ENCODE peak calls at places on chromosomes 5 and 9, in nine cellular contexts. One of them, this sample, is unnamed.
A peak's percentile ranks its signal among the peaks of the same experiment; 100 is the strongest.

GRCh38 chr9:136926749-136927148 is 17.8 kb downstream of the FBXW5 start:
- DNase-seq in vagina: no peak
- DNase-seq in breast epithelium: no peak
- DNase-seq in sigmoid colon: no peak
- DNase-seq in suprapubic skin: no peak
- DNase-seq in HepG2: no peak
- DNase-seq in transverse colon: no peak
- DNase-seq in HCT116: no peak
- DNase-seq in K562: no peak
- DNase-seq in this sample: no peak

GRCh38 chr5:93191016-93191415 is 390.0 kb downstream of the NR2F1-AS1 start:
- DNase-seq in HepG2: no peak
- DNase-seq in vagina: no peak
- DNase-seq in sigmoid colon: no peak
- DNase-seq in suprapubic skin: no peak
- DNase-seq in transverse colon: no peak
- DNase-seq in breast epithelium: no peak
- DNase-seq in K562: no peak
- DNase-seq in HCT116: no peak
- DNase-seq in this sample: no peak

GRCh38 chr5:27377626-27378025 is 339.2 kb upstream of the CDH9 start:
- DNase-seq in HCT116: no peak
- DNase-seq in breast epithelium: no peak
- DNase-seq in K562: no peak
- DNase-seq in vagina: no peak
- DNase-seq in transverse colon: no peak
- DNase-seq in HepG2: no peak
- DNase-seq in sigmoid colon: no peak
- DNase-seq in suprapubic skin: no peak
- DNase-seq in this sample: no peak

GRCh38 chr9:83583151-83584014 is 39.6 kb upstream of the IDNK start:
- DNase-seq in vagina: no peak
- DNase-seq in breast epithelium: peak; percentile 21
- DNase-seq in transverse colon: peak; percentile 27
- DNase-seq in sigmoid colon: peak; percentile 70
- DNase-seq in K562: peak; percentile 42
- DNase-seq in suprapubic skin: no peak
- DNase-seq in HCT116: peak; percentile 48
- DNase-seq in HepG2: peak; percentile 47
- DNase-seq in this sample: peak; percentile 54

GRCh38 chr5:120088831-120089230 is 375.3 kb upstream of the PRR16 start:
- DNase-seq in suprapubic skin: no peak
- DNase-seq in breast epithelium: no peak
- DNase-seq in HepG2: no peak
- DNase-seq in vagina: no peak
- DNase-seq in sigmoid colon: no peak
- DNase-seq in transverse colon: no peak
- DNase-seq in HCT116: no peak
- DNase-seq in K562: no peak
- DNase-seq in this sample: no peak

GRCh38 chr5:132655821-132656773 is 1.9 kb upstream of the IL13 start:
- DNase-seq in vagina: peak; percentile 77
- DNase-seq in transverse colon: no peak
- DNase-seq in K562: no peak
- DNase-seq in HCT116: no peak
- DNase-seq in suprapubic skin: no peak
- DNase-seq in sigmoid colon: no peak
- DNase-seq in HepG2: no peak
- DNase-seq in breast epithelium: no peak
- DNase-seq in this sample: peak; percentile 27

GRCh38 chr9:18569941-18570630 is 96.1 kb downstream of the ADAMTSL1 start:
- DNase-seq in transverse colon: no peak
- DNase-seq in K562: no peak
- DNase-seq in vagina: no peak
- DNase-seq in breast epithelium: no peak
- DNase-seq in sigmoid colon: no peak
- DNase-seq in HCT116: no peak
- DNase-seq in suprapubic skin: no peak
- DNase-seq in HepG2: no peak
- DNase-seq in this sample: no peak

GRCh38 chr5:45029553-45029952 is 220.8 kb downstream of the MRPS30 start:
- DNase-seq in HCT116: no peak
- DNase-seq in breast epithelium: no peak
- DNase-seq in suprapubic skin: no peak
- DNase-seq in transverse colon: no peak
- DNase-seq in K562: no peak
- DNase-seq in vagina: no peak
- DNase-seq in sigmoid colon: no peak
- DNase-seq in HepG2: no peak
- DNase-seq in this sample: no peak

GRCh38 chr9:135037521-135038250 is 49.8 kb upstream of the OLFM1 start:
- DNase-seq in HepG2: no peak
- DNase-seq in transverse colon: no peak
- DNase-seq in breast epithelium: no peak
- DNase-seq in HCT116: no peak
- DNase-seq in vagina: no peak
- DNase-seq in sigmoid colon: peak; percentile 43
- DNase-seq in K562: no peak
- DNase-seq in suprapubic skin: peak; percentile 48
- DNase-seq in this sample: peak; percentile 21

GRCh38 chr5:77073667-77074066 is 13.4 kb downstream of the ZBED3 start:
- DNase-seq in HepG2: no peak
- DNase-seq in breast epithelium: no peak
- DNase-seq in HCT116: no peak
- DNase-seq in transverse colon: no peak
- DNase-seq in sigmoid colon: no peak
- DNase-seq in K562: peak; percentile 34
- DNase-seq in vagina: no peak
- DNase-seq in suprapubic skin: no peak
- DNase-seq in this sample: no peak

GRCh38 chr5:63687854-63688253 is 274.4 kb downstream of the HTR1A start:
- DNase-seq in HCT116: no peak
- DNase-seq in breast epithelium: no peak
- DNase-seq in transverse colon: no peak
- DNase-seq in sigmoid colon: no peak
- DNase-seq in K562: no peak
- DNase-seq in vagina: no peak
- DNase-seq in suprapubic skin: no peak
- DNase-seq in HepG2: no peak
- DNase-seq in this sample: no peak

GRCh38 chr5:170821257-170821800 is 37.8 kb downstream of the GABRP start:
- DNase-seq in transverse colon: no peak
- DNase-seq in HCT116: no peak
- DNase-seq in HepG2: no peak
- DNase-seq in breast epithelium: no peak
- DNase-seq in sigmoid colon: no peak
- DNase-seq in suprapubic skin: no peak
- DNase-seq in K562: no peak
- DNase-seq in vagina: no peak
- DNase-seq in this sample: no peak

GRCh38 chr5:83987513-83988292 is 267.0 kb upstream of the HAPLN1 start:
- DNase-seq in breast epithelium: no peak
- DNase-seq in HepG2: no peak
- DNase-seq in K562: no peak
- DNase-seq in vagina: no peak
- DNase-seq in transverse colon: no peak
- DNase-seq in HCT116: no peak
- DNase-seq in suprapubic skin: no peak
- DNase-seq in sigmoid colon: no peak
- DNase-seq in this sample: no peak

GRCh38 chr5:11075010-11075860 is 314.2 kb upstream of the DAP start:
- DNase-seq in vagina: no peak
- DNase-seq in HCT116: no peak
- DNase-seq in K562: peak; percentile 26
- DNase-seq in transverse colon: no peak
- DNase-seq in breast epithelium: no peak
- DNase-seq in sigmoid colon: no peak
- DNase-seq in suprapubic skin: no peak
- DNase-seq in HepG2: no peak
- DNase-seq in this sample: no peak

GRCh38 chr5:133150909-133151544 is 99.2 kb downstream of the HSPA4 start:
- DNase-seq in suprapubic skin: no peak
- DNase-seq in HepG2: no peak
- DNase-seq in K562: no peak
- DNase-seq in sigmoid colon: no peak
- DNase-seq in vagina: no peak
- DNase-seq in HCT116: no peak
- DNase-seq in transverse colon: no peak
- DNase-seq in breast epithelium: no peak
- DNase-seq in this sample: no peak

GRCh38 chr9:91301161-91301560 is 60.6 kb downstream of the AUH start:
- DNase-seq in vagina: no peak
- DNase-seq in HepG2: no peak
- DNase-seq in transverse colon: no peak
- DNase-seq in K562: no peak
- DNase-seq in sigmoid colon: peak; percentile 79
- DNase-seq in breast epithelium: no peak
- DNase-seq in suprapubic skin: no peak
- DNase-seq in HCT116: peak; percentile 23
- DNase-seq in this sample: no peak

GRCh38 chr9:76677481-76678055 is 86.7 kb upstream of the PCA3 start:
- DNase-seq in sigmoid colon: peak; percentile 69
- DNase-seq in K562: no peak
- DNase-seq in transverse colon: no peak
- DNase-seq in vagina: no peak
- DNase-seq in HepG2: no peak
- DNase-seq in breast epithelium: no peak
- DNase-seq in HCT116: no peak
- DNase-seq in suprapubic skin: no peak
- DNase-seq in this sample: no peak

GRCh38 chr5:94028001-94028400 is 286.6 kb upstream of the POU5F2 start:
- DNase-seq in HepG2: no peak
- DNase-seq in suprapubic skin: no peak
- DNase-seq in HCT116: no peak
- DNase-seq in vagina: no peak
- DNase-seq in breast epithelium: no peak
- DNase-seq in sigmoid colon: no peak
- DNase-seq in K562: no peak
- DNase-seq in transverse colon: no peak
- DNase-seq in this sample: no peak

GRCh38 chr5:9790276-9790675 is 160.1 kb upstream of the TAS2R1 start:
- DNase-seq in suprapubic skin: no peak
- DNase-seq in transverse colon: no peak
- DNase-seq in sigmoid colon: no peak
- DNase-seq in HCT116: no peak
- DNase-seq in K562: no peak
- DNase-seq in vagina: no peak
- DNase-seq in breast epithelium: no peak
- DNase-seq in HepG2: no peak
- DNase-seq in this sample: no peak

GRCh38 chr5:67576112-67576511 is 379.5 kb upstream of the CD180 start:
- DNase-seq in suprapubic skin: no peak
- DNase-seq in HCT116: no peak
- DNase-seq in sigmoid colon: no peak
- DNase-seq in HepG2: no peak
- DNase-seq in K562: no peak
- DNase-seq in breast epithelium: no peak
- DNase-seq in transverse colon: no peak
- DNase-seq in vagina: no peak
- DNase-seq in this sample: no peak
- TF ChIP-seq POLR2AphosphoS5 in suprapubic skin: no peak
- TF ChIP-seq POLR2AphosphoS5 in HCT116: no peak
- TF ChIP-seq POLR2AphosphoS5 in sigmoid colon: no peak
- TF ChIP-seq POLR2AphosphoS5 in HepG2: no peak
- TF ChIP-seq POLR2AphosphoS5 in K562: no peak
- TF ChIP-seq POLR2AphosphoS5 in breast epithelium: no peak
- TF ChIP-seq POLR2AphosphoS5 in transverse colon: no peak
- TF ChIP-seq POLR2AphosphoS5 in vagina: no peak
- TF ChIP-seq POLR2AphosphoS5 in this sample: no peak

DNA sequence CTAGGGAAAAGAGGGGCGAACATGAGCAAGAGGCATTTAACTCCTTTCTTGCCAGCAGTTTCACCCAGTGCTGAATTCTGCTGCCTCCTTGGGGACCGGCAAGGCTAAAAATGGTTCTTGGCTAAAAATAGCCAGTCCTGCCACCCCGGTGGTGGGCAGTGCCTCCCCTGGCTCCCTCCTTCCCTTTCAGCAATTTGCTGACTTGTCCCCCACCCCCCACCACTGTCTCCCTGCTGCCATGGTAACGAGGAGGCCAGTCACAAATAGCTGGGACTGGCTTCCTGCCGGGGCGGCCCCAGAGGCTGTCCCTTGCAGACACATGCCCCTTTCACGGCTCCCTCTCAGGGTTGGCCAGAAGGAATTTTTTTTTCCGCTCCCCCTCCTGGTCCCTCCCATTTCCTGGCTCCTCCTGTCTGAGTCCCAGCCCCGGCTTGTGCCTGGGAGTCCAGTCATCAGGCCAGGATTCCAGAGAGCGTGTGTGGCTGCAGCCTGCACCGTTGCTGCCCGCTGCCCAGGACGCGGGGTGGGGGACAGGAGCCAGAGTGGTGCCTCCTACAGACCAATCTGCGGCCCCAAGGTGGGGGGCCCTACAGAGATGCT is 130.3 kb downstream of the RGS3 start:
- DNase-seq in HCT116: peak; percentile 49
- DNase-seq in suprapubic skin: peak; percentile 92
- DNase-seq in sigmoid colon: peak; percentile 97
- DNase-seq in K562: peak; percentile 64
- DNase-seq in transverse colon: peak; percentile 76
- DNase-seq in HepG2: peak; percentile 85
- DNase-seq in breast epithelium: peak; percentile 95
- DNase-seq in vagina: no peak
- DNase-seq in this sample: peak; percentile 88
- TF ChIP-seq CTCF in HCT116: no peak
- TF ChIP-seq CTCF in suprapubic skin: no peak
- TF ChIP-seq CTCF in sigmoid colon: no peak
- TF ChIP-seq CTCF in K562: no peak
- TF ChIP-seq CTCF in transverse colon: no peak
- TF ChIP-seq CTCF in HepG2: no peak
- TF ChIP-seq CTCF in breast epithelium: no peak
- TF ChIP-seq CTCF in vagina: no peak
- TF ChIP-seq CTCF in this sample: no peak

GRCh38 chr5:81852277-81853004 is 101.5 kb upstream of the SSBP2 start:
- DNase-seq in transverse colon: peak; percentile 14
- DNase-seq in HCT116: peak; percentile 51
- DNase-seq in breast epithelium: no peak
- DNase-seq in suprapubic skin: no peak
- DNase-seq in sigmoid colon: peak; percentile 73
- DNase-seq in K562: peak; percentile 52
- DNase-seq in vagina: no peak
- DNase-seq in HepG2: no peak
- DNase-seq in this sample: no peak
- TF ChIP-seq POLR2A in transverse colon: no peak
- TF ChIP-seq POLR2A in HCT116: no peak
- TF ChIP-seq POLR2A in breast epithelium: no peak
- TF ChIP-seq POLR2A in suprapubic skin: no peak
- TF ChIP-seq POLR2A in sigmoid colon: no peak
- TF ChIP-seq POLR2A in K562: peak; percentile 23
- TF ChIP-seq POLR2A in vagina: no peak
- TF ChIP-seq POLR2A in HepG2: no peak
- TF ChIP-seq POLR2A in this sample: no peak

DNA sequence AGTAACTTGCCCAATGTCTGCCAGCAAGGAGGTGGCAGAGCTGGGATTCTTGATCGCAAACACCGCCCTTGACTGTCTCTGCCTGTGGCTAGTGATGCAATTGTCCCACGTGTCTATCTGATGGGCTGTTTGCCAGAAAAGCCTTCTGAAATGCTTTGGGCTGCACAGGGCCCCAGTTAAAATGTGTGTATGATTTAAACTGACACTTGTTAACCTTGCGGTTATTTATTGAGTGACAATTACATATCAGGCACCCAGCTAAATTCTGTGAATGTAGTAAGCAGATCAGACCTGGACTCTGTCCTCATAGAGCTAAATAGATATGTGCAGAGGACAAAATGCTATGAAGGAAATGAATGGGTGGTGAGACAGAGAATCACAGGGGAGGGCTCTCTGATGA is 11.6 kb upstream of the IL12B start:
- DNase-seq in HCT116: peak; percentile 64
- DNase-seq in sigmoid colon: no peak
- DNase-seq in vagina: no peak
- DNase-seq in suprapubic skin: no peak
- DNase-seq in HepG2: peak; percentile 62
- DNase-seq in K562: peak; percentile 42
- DNase-seq in transverse colon: peak; percentile 42
- DNase-seq in breast epithelium: peak; percentile 72
- DNase-seq in this sample: no peak
- TF ChIP-seq POLR2AphosphoS5 in HCT116: peak; percentile 60
- TF ChIP-seq POLR2AphosphoS5 in sigmoid colon: no peak
- TF ChIP-seq POLR2AphosphoS5 in vagina: peak; percentile 65
- TF ChIP-seq POLR2AphosphoS5 in suprapubic skin: peak; percentile 77
- TF ChIP-seq POLR2AphosphoS5 in HepG2: no peak
- TF ChIP-seq POLR2AphosphoS5 in K562: peak; percentile 23
- TF ChIP-seq POLR2AphosphoS5 in transverse colon: no peak
- TF ChIP-seq POLR2AphosphoS5 in breast epithelium: no peak
- TF ChIP-seq POLR2AphosphoS5 in this sample: no peak

This sample was measured in stomach.